ENCODE peak calls at places on chromosomes 12 and 14, in six cellular contexts. P is activated T-helper 1 cell treated with Interleukin-2 at 50 U/mL for 16 hours; I is activated CD8-positive, alpha-beta memory T cell treated with anti-CD3 and anti-CD28 coated beads, Interleukin-2, amount 50 U/mL, for 48 hours; M is LoVo; C is ovary; A is activated naive CD4-positive, alpha-beta T cell treated with Interleukin-2 at 50 U/mL for 16 hours. W is an unnamed sample.

GRCh38 chr14:75711796-75712211 is 50.8 kb downstream of the TTLL5 start:
- DNase-seq in C (peak), I (no peak), M (peak), A (no peak), P (no peak), W (peak)

GRCh38 chr14:64880382-64881121 is 845 bp upstream of the SPTB start:
- DNase-seq in C (peak), M (peak), P (peak), I (peak), A (peak), W (peak)

GRCh38 chr12:50246873-50247612 is 36.3 kb downstream of the LIMA1 start:
- DNase-seq in M (peak), C (peak), P (no peak), A (peak), I (peak), W (peak)

GRCh38 chr12:4496145-4496838 is 42.4 kb upstream of the RAD51AP1 start:
- DNase-seq in A (no peak), P (no peak), I (no peak), C (no peak), M (no peak), W (no peak)

GRCh38 chr14:74275265-74275841 is 27.4 kb downstream of the ABCD4 start:
- DNase-seq in P (no peak), A (no peak), C (no peak), I (no peak), M (no peak), W (no peak)

GRCh38 chr12:41510470-41510869 is 322.4 kb downstream of the PDZRN4 start:
- DNase-seq in C (no peak), P (no peak), I (no peak), A (no peak), M (no peak), W (no peak)

GRCh38 chr12:4909734-4910501 is at the start of gene KCNA1:
- DNase-seq in P (no peak), I (peak), C (no peak), A (no peak), M (no peak), W (no peak)

GRCh38 chr12:113314121-113314529 is 20.8 kb downstream of the SLC8B1 start:
- DNase-seq in I (no peak), M (no peak), C (no peak), P (no peak), A (no peak), W (no peak)

GRCh38 chr14:63891148-63891964 is 38.6 kb downstream of the SYNE2 start:
- DNase-seq in A (no peak), C (peak), I (no peak), M (no peak), P (no peak), W (no peak)

GRCh38 chr14:65961004-65961403 is 525.2 kb upstream of the CCDC196 start:
- DNase-seq in A (peak), P (peak), C (no peak), M (no peak), I (peak), W (peak)

GRCh38 chr14:65238456-65238855 is 136.1 kb upstream of the MAX start:
- DNase-seq in A (no peak), I (no peak), P (no peak), M (peak), C (no peak), W (no peak)

GRCh38 chr12:11747969-11748368 is 98.5 kb downstream of the ETV6 start:
- DNase-seq in P (no peak), I (no peak), A (no peak), M (no peak), C (no peak), W (no peak)

GRCh38 chr12:21656931-21657335 is 709 bp downstream of the LDHB start:
- DNase-seq in P (peak), I (peak), M (peak), C (peak), A (peak), W (peak)

GRCh38 chr12:91422107-91422506 is 239.5 kb upstream of the DCN start:
- DNase-seq in C (no peak), I (no peak), M (peak), P (no peak), A (no peak), W (no peak)

GRCh38 chr12:50275545-50275944 is 7.8 kb downstream of the LIMA1 start:
- DNase-seq in A (no peak), P (no peak), M (peak), C (no peak), I (no peak), W (peak)

GRCh38 chr12:52260351-52261210 is 13.9 kb upstream of the KRT86 start:
- DNase-seq in P (no peak), M (no peak), C (no peak), A (no peak), I (no peak), W (no peak)

GRCh38 chr12:43444940-43445564 is 107.0 kb downstream of the ADAMTS20 start:
- DNase-seq in C (no peak), A (peak), M (peak), P (no peak), I (peak), W (peak)

GRCh38 chr12:12812163-12812562 is 983 bp upstream of the DDX47 start:
- DNase-seq in M (no peak), I (no peak), P (no peak), C (no peak), A (no peak), W (no peak)

GRCh38 chr14:43900173-43900655 is 606.9 kb downstream of the FSCB start:
- DNase-seq in M (no peak), A (no peak), C (no peak), P (no peak), I (no peak), W (no peak)

GRCh38 chr14:88933203-88933602 is 108.8 kb downstream of the TTC8 start:
- DNase-seq in I (no peak), C (no peak), A (no peak), P (no peak), M (no peak), W (no peak)

W was measured in stomach.